ENCODE peak calls at places on chromosomes 13 and 19, in seven cellular contexts. Z, X, C, R, W, T and Q are unnamed samples.

GRCh38 chr19:11480081-11480926 is 542 bp downstream of the ELAVL3 start:
- DNase-seq in R (peak; percentile 23), T (no peak), X (no peak), Z (no peak), W (no peak), C (no peak), Q (no peak)

GRCh38 chr19:33302974-33303790 is 848 bp upstream of the CEBPA start:
- DNase-seq in R (peak; percentile 52), X (peak; percentile 57), Z (peak; percentile 71), T (peak; percentile 50), C (peak; percentile 81), W (no peak), Q (no peak)

GRCh38 chr19:14091885-14092462 is 1.4 kb upstream of the SAMD1 start:
- DNase-seq in W (peak; percentile 39), T (no peak), X (no peak), R (no peak), Z (no peak), C (peak; percentile 40), Q (no peak)

GRCh38 chr19:54364775-54365257 is at the start of gene LAIR1:
- DNase-seq in C (no peak), W (peak; percentile 50), T (peak; percentile 18), X (no peak), R (no peak), Z (peak; percentile 22), Q (no peak)

GRCh38 chr13:95445116-95445515 is 107.4 kb upstream of the CLDN10 start:
- DNase-seq in X (no peak), R (no peak), T (no peak), C (no peak), W (no peak), Z (no peak), Q (no peak)

GRCh38 chr19:40466219-40467006 is at the start of gene SPTBN4:
- DNase-seq in R (no peak), W (peak; percentile 24), X (no peak), Z (no peak), T (peak; percentile 40), C (peak; percentile 14), Q (no peak)

GRCh38 chr19:43522929-43523328 is 4.1 kb downstream of the ETHE1 start:
- DNase-seq in T (no peak), C (no peak), R (no peak), X (no peak), Z (no peak), W (no peak), Q (no peak)

GRCh38 chr19:4379383-4380253 is 20.7 kb downstream of the SH3GL1 start:
- DNase-seq in C (no peak), R (no peak), W (peak; percentile 16), Z (no peak), T (peak; percentile 28), X (peak; percentile 80), Q (no peak)

GRCh38 chr19:2362039-2362969 is 2.2 kb downstream of the TMPRSS9 start:
- DNase-seq in X (no peak), Z (no peak), R (no peak), C (no peak), T (no peak), W (no peak), Q (no peak)

GRCh38 chr19:48616041-48616436 is 1.2 kb upstream of the FAM83E start:
- DNase-seq in X (no peak), W (no peak), Z (no peak), T (no peak), C (no peak), R (no peak), Q (no peak)

GRCh38 chr19:4547303-4548237 is 7.7 kb upstream of the LRG1 start:
- DNase-seq in Z (no peak), X (no peak), T (no peak), C (no peak), W (no peak), R (no peak), Q (no peak)

GRCh38 chr13:93505104-93505952 is 278.7 kb downstream of the GPC6 start:
- DNase-seq in Z (no peak), C (peak; percentile 37), T (no peak), X (peak; percentile 64), R (no peak), W (no peak), Q (no peak)

GRCh38 chr13:47397739-47398138 is 500.9 kb upstream of the HTR2A start:
- DNase-seq in T (no peak), R (no peak), W (no peak), X (peak; percentile 73), C (peak; percentile 61), Z (no peak), Q (no peak)

GRCh38 chr19:51020988-51021651 is 1.6 kb upstream of the KLK10 start:
- DNase-seq in C (peak; percentile 64), Z (peak; percentile 33), W (no peak), X (peak; percentile 32), T (no peak), R (no peak), Q (no peak)

GRCh38 chr13:47249296-47249695 is 352.4 kb upstream of the HTR2A start:
- DNase-seq in R (no peak), C (peak; percentile 24), Z (no peak), T (no peak), X (no peak), W (no peak), Q (no peak)

GRCh38 chr19:8392017-8392591 is 1.9 kb downstream of the RAB11B start:
- DNase-seq in R (no peak), Z (no peak), X (peak; percentile 29), T (no peak), W (no peak), C (peak; percentile 58), Q (no peak)

GRCh38 chr13:105159794-105160193 is 1375.7 kb downstream of the EFNB2 start:
- DNase-seq in C (no peak), Z (no peak), T (no peak), X (no peak), W (no peak), R (no peak), Q (no peak)

GRCh38 chr13:101474419-101474957 is 22.0 kb downstream of the ITGBL1 start:
- DNase-seq in R (peak; percentile 6), Z (peak; percentile 44), T (no peak), X (peak; percentile 96), C (peak; percentile 87), W (no peak), Q (no peak)

GRCh38 chr13:101481421-101481820 is 28.9 kb downstream of the ITGBL1 start:
- DNase-seq in R (no peak), C (no peak), X (no peak), W (no peak), Z (no peak), T (no peak), Q (no peak)

GRCh38 chr13:101473458-101473857 is 21.0 kb downstream of the ITGBL1 start:
- DNase-seq in T (no peak), C (peak; percentile 97), R (no peak), Z (no peak), X (peak; percentile 89), W (no peak), Q (no peak)

GRCh38 chr13:101475536-101475935 is 23.1 kb downstream of the ITGBL1 start:
- DNase-seq in X (no peak), C (no peak), Z (no peak), W (no peak), R (no peak), T (no peak), Q (no peak)
- TF ChIP-seq CTCF in X (no peak), C (no peak), Z (no peak), W (no peak), R (no peak), T (no peak), Q (peak; percentile 19)

DNA sequence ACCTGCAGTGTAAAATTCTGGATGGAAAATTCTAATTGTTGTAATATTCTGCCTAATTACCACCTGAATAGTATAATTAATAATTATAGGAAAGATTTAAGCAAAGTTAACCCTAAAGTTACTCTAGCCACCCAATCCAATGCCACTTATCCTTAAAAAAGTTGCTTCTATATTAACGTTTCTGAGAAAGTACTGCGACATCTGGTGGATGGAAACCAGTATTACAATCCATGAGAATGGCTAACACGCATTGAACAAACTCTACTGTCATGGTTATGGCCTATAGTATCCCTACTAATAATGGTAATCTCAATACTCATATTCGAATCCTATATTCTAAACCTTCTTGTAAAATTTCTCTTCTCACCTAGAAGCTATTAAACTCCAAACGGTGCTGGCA is 1551.8 kb downstream of the SLITRK1 start:
- DNase-seq in T (no peak), W (no peak), X (no peak), C (peak; percentile 3), Z (no peak), R (no peak), Q (no peak)
- TF ChIP-seq CTCF in T (no peak), W (peak; percentile 10), X (peak; percentile 37), C (peak; percentile 31), Z (peak; percentile 74), R (peak; percentile 68), Q (peak; percentile 44)

GRCh38 chr19:30686252-30686762 is 314.1 kb downstream of the ZNF536 start:
- DNase-seq in T (no peak), R (no peak), Z (no peak), C (peak; percentile 41), X (peak; percentile 14), W (no peak), Q (no peak)
- TF ChIP-seq CTCF in T (peak; percentile 29), R (no peak), Z (no peak), C (no peak), X (peak; percentile 27), W (no peak), Q (peak; percentile 19)

GRCh38 chr19:52690395-52691214 is 44.2 kb downstream of the ZNF611 start:
- DNase-seq in X (peak; percentile 96), W (peak; percentile 90), R (peak; percentile 89), C (peak; percentile 98), T (peak; percentile 96), Z (peak; percentile 94), Q (peak; percentile 97)
- TF ChIP-seq CTCF in X (no peak), W (no peak), R (peak; percentile 55), C (no peak), T (peak; percentile 46), Z (peak; percentile 63), Q (peak; percentile 33)

DNA sequence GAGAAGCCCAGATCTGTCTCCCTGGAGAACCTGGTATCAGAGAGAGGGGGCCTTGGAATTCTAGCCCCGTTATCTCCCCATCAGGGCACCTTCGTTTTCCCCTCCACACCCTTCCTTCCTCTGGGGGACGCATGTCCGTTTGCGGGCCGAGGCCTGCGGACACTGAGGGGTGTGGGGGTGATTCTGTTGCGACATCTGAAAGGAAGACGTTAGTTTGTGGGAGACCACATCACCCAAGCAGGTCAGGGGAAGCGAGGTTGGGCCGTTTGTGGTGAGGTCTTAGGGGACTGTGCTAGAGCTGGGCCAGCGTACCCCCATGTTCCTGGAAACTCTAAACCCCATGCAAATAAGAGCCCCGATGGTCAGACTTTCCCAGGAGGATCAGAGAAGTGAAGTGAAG is 3.7 kb upstream of the HSH2D start:
- DNase-seq in W (no peak), R (no peak), X (no peak), C (no peak), Z (no peak), T (no peak), Q (no peak)
- TF ChIP-seq CTCF in W (no peak), R (no peak), X (no peak), C (no peak), Z (no peak), T (no peak), Q (no peak)

DNA sequence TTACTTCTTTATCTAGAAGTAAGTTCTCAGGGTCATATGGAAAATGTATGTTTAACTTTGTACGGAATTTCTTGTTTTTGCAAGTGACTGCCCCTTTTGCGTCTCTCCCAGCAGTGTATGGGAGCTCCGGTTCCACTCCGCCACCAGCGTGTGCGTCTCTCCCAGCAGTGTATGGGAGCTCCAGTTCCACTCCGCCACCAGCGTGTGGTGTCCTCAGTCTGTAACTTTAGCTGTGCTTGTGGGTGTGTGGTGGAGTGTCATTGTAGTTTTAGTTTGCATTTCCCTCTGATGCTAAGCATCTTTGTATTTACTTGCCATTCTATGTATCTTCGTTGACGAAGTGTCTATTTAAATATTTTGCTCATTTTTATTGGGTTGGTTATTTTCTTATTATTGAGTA is 2.4 kb downstream of the CUL4A start:
- DNase-seq in W (no peak), T (no peak), C (no peak), R (peak; percentile 22), X (no peak), Z (peak; percentile 46), Q (peak; percentile 67)
- TF ChIP-seq CTCF in W (no peak), T (no peak), C (no peak), R (peak; percentile 49), X (no peak), Z (no peak), Q (peak; percentile 29)